ENCODE peak calls at places on chromosomes 11 and 22, in five cellular contexts. C is COR-L47; E is foreskin fibroblast; I is activated CD8-positive, alpha-beta memory T cell treated with anti-CD3 and anti-CD28 coated beads, Interleukin-2, amount 50 U/mL, for 48 hours; D is cardiac fibroblast. O is an unnamed sample.

GRCh38 chr22:41240377-41241132 is at the start of gene CHADL:
- DNase-seq in C (no peak), E (no peak), I (no peak), D (no peak), O (no peak)

GRCh38 chr11:11332141-11332710 is 20.8 kb downstream of the CSNK2A3 start:
- DNase-seq in C (no peak), E (no peak), I (no peak), D (no peak), O (no peak)

GRCh38 chr11:123654566-123655081 is at the start of gene SCN3B:
- DNase-seq in C (peak; percentile 81), E (peak; percentile 35), I (peak; percentile 54), D (peak; percentile 56), O (peak; percentile 88)

GRCh38 chr11:5815534-5815933 is 6.8 kb downstream of the OR52N2 start:
- DNase-seq in C (no peak), E (no peak), I (no peak), D (peak; percentile 23), O (no peak)

GRCh38 chr11:116691779-116692178 is 81.0 kb downstream of the BUD13 start:
- DNase-seq in C (peak; percentile 69), E (peak; percentile 9), I (peak; percentile 84), D (peak; percentile 43), O (peak; percentile 78)

GRCh38 chr22:37425800-37426531 is 1.3 kb downstream of the ELFN2 start:
- DNase-seq in C (peak; percentile 49), E (no peak), I (no peak), D (no peak), O (peak; percentile 18)

GRCh38 chr11:112255075-112255739 is 5.5 kb downstream of the PLET1 start:
- DNase-seq in C (no peak), E (peak; percentile 71), I (no peak), D (peak; percentile 93), O (peak; percentile 10)

GRCh38 chr11:69152748-69153446 is 2.8 kb upstream of the SMIM38 start:
- DNase-seq in C (no peak), E (no peak), I (no peak), D (peak; percentile 18), O (no peak)

GRCh38 chr22:29146101-29146560 is 59.6 kb upstream of the EMID1 start:
- DNase-seq in C (peak; percentile 52), E (no peak), I (peak; percentile 25), D (no peak), O (peak; percentile 37)

GRCh38 chr11:117180020-117180419 is 1.5 kb downstream of the SIDT2 start:
- DNase-seq in C (no peak), E (no peak), I (peak; percentile 48), D (no peak), O (no peak)

GRCh38 chr11:57487920-57488319 is 27.6 kb downstream of the SLC43A1 start:
- DNase-seq in C (no peak), E (no peak), I (no peak), D (no peak), O (no peak)

GRCh38 chr11:55707029-55707428 is 45.0 kb downstream of the OR4C6 start:
- DNase-seq in C (no peak), E (peak; percentile 4), I (no peak), D (peak; percentile 65), O (peak; percentile 3)

GRCh38 chr11:74870485-74870884 is 78.4 kb downstream of the XRRA1 start:
- DNase-seq in C (no peak), E (peak; percentile 11), I (no peak), D (peak; percentile 81), O (peak; percentile 23)

GRCh38 chr22:38435010-38435409 is 20.0 kb downstream of the KCNJ4 start:
- DNase-seq in C (no peak), E (no peak), I (no peak), D (no peak), O (no peak)

GRCh38 chr11:67449116-67449844 is 3.2 kb downstream of the GPR152 start:
- DNase-seq in C (no peak), E (no peak), I (no peak), D (no peak), O (no peak)

GRCh38 chr11:17528181-17528691 is 16.0 kb downstream of the USH1C start:
- DNase-seq in C (no peak), E (peak; percentile 36), I (peak; percentile 76), D (peak; percentile 59), O (peak; percentile 75)

GRCh38 chr11:61792310-61793083 is at the start of the genes FEN1 and TMEM258:
- DNase-seq in C (peak; percentile 91), E (peak; percentile 88), I (peak; percentile 93), D (peak; percentile 97), O (peak; percentile 85)

GRCh38 chr11:127643659-127644058 is 643.1 kb upstream of the KIRREL3 start:
- DNase-seq in C (no peak), E (no peak), I (no peak), D (no peak), O (no peak)

O was measured in NCI-H2081.